ENCODE peak calls at places on chromosomes 4 and X, in five cellular contexts. B is GM03348, Z is progenitor cell of endocrine pancreas, D is NCI-H1092 treated with DMSO at 0.1 percent for 48 hours, H is ELR. R is an unnamed sample.

GRCh38 chr4:2931765-2932560 is 31.2 kb downstream of the NOP14 start:
- DNase-seq in Z (no peak), H (no peak), D (no peak), B (no peak), R (no peak)

GRCh38 chrX:57286507-57287251 is at the start of gene FAAH2:
- DNase-seq in H (no peak), Z (peak), D (peak), B (no peak), R (no peak)

GRCh38 chrX:130080791-130081367 is 29.4 kb downstream of the ELF4 start:
- DNase-seq in D (no peak), Z (no peak), H (no peak), B (no peak), R (no peak)

GRCh38 chr4:109424093-109424818 is 9.4 kb upstream of the SEC24B start:
- DNase-seq in H (peak), B (no peak), Z (no peak), D (no peak), R (no peak)

GRCh38 chrX:27336466-27337091 is 126.6 kb downstream of the PPP4R3C start:
- DNase-seq in H (peak), D (peak), Z (no peak), B (peak), R (no peak)

GRCh38 chr4:146061610-146062324 is 113.8 kb upstream of the LSM6 start:
- DNase-seq in Z (no peak), H (no peak), B (no peak), D (no peak), R (no peak)

GRCh38 chr4:140252144-140252741 is 98.3 kb upstream of the MAML3 start:
- DNase-seq in B (no peak), D (peak), Z (no peak), H (no peak), R (no peak)

GRCh38 chr4:84916233-84916632 is 50.3 kb downstream of the WDFY3 start:
- DNase-seq in Z (no peak), B (no peak), D (no peak), H (no peak), R (no peak)

GRCh38 chr4:137909910-137910309 is 332.2 kb downstream of the SLC7A11 start:
- DNase-seq in D (peak), B (no peak), Z (no peak), H (no peak), R (no peak)

GRCh38 chr4:76296421-76296820 is 10.1 kb upstream of the STBD1 start:
- DNase-seq in Z (no peak), D (no peak), H (no peak), B (no peak), R (no peak)

GRCh38 chr4:40916880-40917279 is 167.1 kb downstream of the NSUN7 start:
- DNase-seq in H (peak), D (no peak), B (peak), Z (no peak), R (peak)

GRCh38 chrX:49072712-49073095 is 1.1 kb downstream of the PRAF2 start:
- DNase-seq in D (no peak), B (peak), H (peak), Z (no peak), R (no peak)

GRCh38 chr4:141705747-141706377 is 69.5 kb downstream of the IL15 start:
- DNase-seq in H (peak), Z (no peak), D (no peak), B (no peak), R (peak)

GRCh38 chr4:113641025-113641431 is 120.5 kb downstream of the CAMK2D start:
- DNase-seq in B (no peak), H (no peak), Z (no peak), D (no peak), R (no peak)

GRCh38 chr4:151703401-151703800 is 57.4 kb downstream of the GATB start:
- DNase-seq in Z (no peak), B (no peak), D (no peak), H (no peak), R (no peak)

GRCh38 chrX:51857159-51857733 is 36.2 kb upstream of the MAGED1 start:
- DNase-seq in B (no peak), H (no peak), Z (no peak), D (no peak), R (no peak)

GRCh38 chrX:15055146-15055930 is 182.1 kb downstream of the MOSPD2 start:
- DNase-seq in Z (no peak), H (peak), B (peak), D (no peak), R (no peak)

GRCh38 chr4:52837716-52838558 is 24.2 kb upstream of the RASL11B start:
- DNase-seq in Z (no peak), H (peak), B (peak), D (no peak), R (no peak)

GRCh38 chr4:8835521-8836365 is 35.9 kb downstream of the HMX1 start:
- DNase-seq in H (no peak), Z (no peak), D (no peak), B (no peak), R (no peak)

GRCh38 chr4:75672461-75673026 is 667 bp downstream of the G3BP2 start:
- DNase-seq in H (peak), Z (peak), B (peak), D (peak), R (peak)

GRCh38 chrX:107451754-107452153 is 2.3 kb downstream of the FRMPD3 start:
- DNase-seq in Z (no peak), B (no peak), H (no peak), D (no peak), R (no peak)

GRCh38 chr4:89077806-89078205 is 20.8 kb upstream of the FAM13A start:
- DNase-seq in Z (no peak), B (no peak), H (peak), D (no peak), R (no peak)